ENCODE peak calls at places on chromosomes 11 and 22, in ten cellular contexts. A is stimulated activated CD8-positive, alpha-beta memory T cell treated with anti-CD3 and anti-CD28 coated beads, Interleukin-7, amount 100 ng/mL, for 24 hours; Y is putamen; Q is activated T-helper 1 cell treated with Interleukin-2 at 50 U/mL for 16 hours; C is foreskin keratinocyte; T is GM03348; D is activated CD8-positive, alpha-beta memory T cell treated with anti-CD3 and anti-CD28 coated beads for 1 hour; V is activated T-cell treated with anti-CD3 and anti-CD28 coated beads for 1 hour; U is substantia nigra; I is KBM-7. F is an unnamed sample.

GRCh38 chr22:45503816-45504702 is 1.4 kb downstream of the FBLN1 start:
- DNase-seq in A (no peak), Y (no peak), Q (no peak), C (peak; percentile 49), T (peak; percentile 74), D (no peak), V (no peak), U (no peak), I (no peak), F (peak; percentile 20)

GRCh38 chr11:104992781-104993180 is 24.4 kb upstream of the CASP4 start:
- DNase-seq in A (no peak), Y (no peak), Q (no peak), C (no peak), T (no peak), D (no peak), V (no peak), U (no peak), I (no peak), F (no peak)

GRCh38 chr22:27405672-27406388 is 395.7 kb downstream of the MN1 start:
- DNase-seq in A (peak; percentile 2), Y (no peak), Q (no peak), C (peak; percentile 54), T (peak; percentile 83), D (no peak), V (no peak), U (peak; percentile 43), I (peak; percentile 45), F (no peak)

GRCh38 chr11:71200172-71200716 is 52.1 kb downstream of the SHANK2 start:
- DNase-seq in A (no peak), Y (no peak), Q (no peak), C (peak; percentile 7), T (no peak), D (no peak), V (no peak), U (no peak), I (no peak), F (no peak)

GRCh38 chr11:61138940-61139339 is 22.3 kb downstream of the VPS37C start:
- DNase-seq in A (no peak), Y (no peak), Q (no peak), C (no peak), T (peak; percentile 86), D (no peak), V (no peak), U (no peak), I (no peak), F (no peak)

GRCh38 chr11:45247433-45247832 is 38.7 kb downstream of the SYT13 start:
- DNase-seq in A (no peak), Y (no peak), Q (no peak), C (no peak), T (no peak), D (no peak), V (no peak), U (no peak), I (no peak), F (no peak)

GRCh38 chr11:2515401-2516275 is 70.8 kb downstream of the KCNQ1 start:
- DNase-seq in A (no peak), Y (no peak), Q (no peak), C (no peak), T (no peak), D (no peak), V (no peak), U (no peak), I (no peak), F (no peak)

GRCh38 chr11:11449327-11449726 is 96.3 kb upstream of the CSNK2A3 start:
- DNase-seq in A (no peak), Y (no peak), Q (no peak), C (no peak), T (no peak), D (no peak), V (no peak), U (no peak), I (no peak), F (no peak)

GRCh38 chr22:30602049-30602448 is 4.9 kb upstream of the TCN2 start:
- DNase-seq in A (no peak), Y (no peak), Q (no peak), C (peak; percentile 35), T (no peak), D (no peak), V (no peak), U (no peak), I (peak; percentile 65), F (no peak)

GRCh38 chr11:125874556-125875124 is 12.8 kb upstream of the HYLS1 start:
- DNase-seq in A (no peak), Y (peak; percentile 73), Q (no peak), C (peak; percentile 45), T (peak; percentile 77), D (no peak), V (peak; percentile 17), U (peak; percentile 43), I (peak; percentile 62), F (no peak)

GRCh38 chr11:45470151-45471001 is 184.2 kb upstream of the SYT13 start:
- DNase-seq in A (no peak), Y (no peak), Q (no peak), C (no peak), T (peak; percentile 38), D (no peak), V (no peak), U (peak; percentile 20), I (no peak), F (no peak)

GRCh38 chr11:114111369-114112042 is 52.0 kb downstream of the ZBTB16 start:
- DNase-seq in A (no peak), Y (no peak), Q (no peak), C (no peak), T (no peak), D (no peak), V (no peak), U (no peak), I (no peak), F (no peak)

GRCh38 chr11:44622190-44622650 is 56.8 kb downstream of the CD82 start:
- DNase-seq in A (no peak), Y (no peak), Q (no peak), C (no peak), T (no peak), D (no peak), V (no peak), U (no peak), I (no peak), F (no peak)

GRCh38 chr22:19376971-19377370 is 54.6 kb downstream of the HIRA start:
- DNase-seq in A (no peak), Y (no peak), Q (no peak), C (no peak), T (no peak), D (no peak), V (no peak), U (no peak), I (no peak), F (no peak)

GRCh38 chr11:62025429-62026105 is 58.1 kb upstream of the FTH1 start:
- DNase-seq in A (peak; percentile 11), Y (no peak), Q (peak; percentile 61), C (peak; percentile 96), T (peak; percentile 86), D (peak; percentile 41), V (peak; percentile 46), U (no peak), I (peak; percentile 98), F (peak; percentile 94)

GRCh38 chr11:101336858-101337257 is 207.2 kb upstream of the PGR start:
- DNase-seq in A (no peak), Y (no peak), Q (no peak), C (no peak), T (no peak), D (no peak), V (no peak), U (no peak), I (no peak), F (no peak)

GRCh38 chr11:30501744-30502143 is 84.4 kb downstream of the MPPED2 start:
- DNase-seq in A (no peak), Y (no peak), Q (no peak), C (no peak), T (no peak), D (no peak), V (no peak), U (no peak), I (no peak), F (no peak)

GRCh38 chr22:46905415-46905814 is 143.0 kb downstream of the TBC1D22A start:
- DNase-seq in A (no peak), Y (no peak), Q (no peak), C (no peak), T (no peak), D (no peak), V (no peak), U (no peak), I (no peak), F (no peak)

GRCh38 chr11:96105944-96106343 is 182.0 kb upstream of the MTMR2 start:
- DNase-seq in A (no peak), Y (no peak), Q (no peak), C (no peak), T (no peak), D (no peak), V (no peak), U (no peak), I (no peak), F (no peak)

GRCh38 chr22:19429950-19430889 is 1.3 kb downstream of the HIRA start:
- DNase-seq in A (no peak), Y (no peak), Q (no peak), C (no peak), T (peak; percentile 60), D (no peak), V (peak; percentile 22), U (no peak), I (peak; percentile 66), F (no peak)

GRCh38 chr11:76793391-76793811 is 10.2 kb downstream of the TSKU start:
- DNase-seq in A (no peak), Y (no peak), Q (no peak), C (no peak), T (peak; percentile 2), D (no peak), V (no peak), U (no peak), I (no peak), F (no peak)

F was measured in SIG-M5.